ENCODE peak calls at places on chromosome 4, in ten cellular contexts. E, F, A, U, O, K, P, I, S and Y are unnamed samples.

GRCh38 chr4:149897784-149898183 is 82.1 kb upstream of the IQCM start:
- DNase-seq in E (no peak), F (no peak), A (peak), U (no peak), O (no peak), K (peak), P (no peak), I (no peak), S (peak), Y (no peak)

GRCh38 chr4:3470244-3471097 is 7.4 kb downstream of the DOK7 start:
- DNase-seq in E (peak), F (no peak), A (no peak), U (no peak), O (no peak), K (no peak), P (no peak), I (peak), S (peak), Y (no peak)

GRCh38 chr4:168174308-168174707 is 82.0 kb downstream of the ANXA10 start:
- DNase-seq in E (no peak), F (no peak), A (no peak), U (no peak), O (no peak), K (no peak), P (no peak), I (no peak), S (no peak), Y (peak)

GRCh38 chr4:52248836-52249235 is 197.7 kb downstream of the SPATA18 start:
- DNase-seq in E (no peak), F (no peak), A (no peak), U (no peak), O (no peak), K (no peak), P (no peak), I (no peak), S (no peak), Y (no peak)

GRCh38 chr4:8792491-8792890 is 79.1 kb downstream of the HMX1 start:
- DNase-seq in E (no peak), F (no peak), A (no peak), U (no peak), O (no peak), K (no peak), P (no peak), I (no peak), S (no peak), Y (no peak)

GRCh38 chr4:184447664-184448063 is 26.7 kb downstream of the IRF2 start:
- DNase-seq in E (no peak), F (no peak), A (peak), U (no peak), O (no peak), K (peak), P (no peak), I (no peak), S (no peak), Y (no peak)

GRCh38 chr4:136985683-136986082 is 546.6 kb downstream of the PCDH18 start:
- DNase-seq in E (no peak), F (no peak), A (no peak), U (no peak), O (no peak), K (no peak), P (no peak), I (no peak), S (no peak), Y (no peak)

GRCh38 chr4:158170691-158171455 is 2.0 kb downstream of the GASK1B start:
- DNase-seq in E (peak), F (no peak), A (peak), U (peak), O (peak), K (peak), P (no peak), I (no peak), S (peak), Y (peak)

GRCh38 chr4:163172666-163173065 is 6.0 kb upstream of the NAF1 start:
- DNase-seq in E (no peak), F (no peak), A (no peak), U (no peak), O (no peak), K (peak), P (no peak), I (no peak), S (no peak), Y (no peak)

GRCh38 chr4:156169011-156169410 is 215.3 kb upstream of the CTSO start:
- DNase-seq in E (no peak), F (no peak), A (no peak), U (no peak), O (peak), K (peak), P (no peak), I (no peak), S (peak), Y (no peak)

GRCh38 chr4:64705989-64706388 is 296.7 kb upstream of the TECRL start:
- DNase-seq in E (no peak), F (no peak), A (no peak), U (no peak), O (no peak), K (no peak), P (no peak), I (no peak), S (no peak), Y (no peak)

GRCh38 chr4:2365054-2365912 is 53.2 kb downstream of the ZFYVE28 start:
- DNase-seq in E (no peak), F (no peak), A (peak), U (no peak), O (peak), K (peak), P (no peak), I (no peak), S (no peak), Y (peak)

GRCh38 chr4:41324861-41325260 is 68.1 kb downstream of the UCHL1 start:
- DNase-seq in E (no peak), F (no peak), A (no peak), U (no peak), O (no peak), K (no peak), P (no peak), I (no peak), S (no peak), Y (no peak)

GRCh38 chr4:42768125-42768748 is 111.3 kb upstream of the ATP8A1 start:
- DNase-seq in E (peak), F (no peak), A (no peak), U (no peak), O (no peak), K (peak), P (no peak), I (no peak), S (no peak), Y (no peak)

GRCh38 chr4:18366762-18367358 is 345.3 kb upstream of the LCORL start:
- DNase-seq in E (no peak), F (peak), A (peak), U (no peak), O (no peak), K (peak), P (no peak), I (no peak), S (peak), Y (no peak)

GRCh38 chr4:78962597-78963115 is 23.4 kb upstream of the PAQR3 start:
- DNase-seq in E (no peak), F (no peak), A (no peak), U (no peak), O (no peak), K (no peak), P (no peak), I (no peak), S (no peak), Y (no peak)

GRCh38 chr4:108118505-108118904 is 50.2 kb downstream of the LEF1 start:
- DNase-seq in E (no peak), F (no peak), A (peak), U (no peak), O (no peak), K (no peak), P (no peak), I (no peak), S (no peak), Y (no peak)

GRCh38 chr4:105296672-105297071 is 150.0 kb downstream of the TET2 start:
- DNase-seq in E (no peak), F (no peak), A (no peak), U (no peak), O (no peak), K (no peak), P (no peak), I (no peak), S (no peak), Y (no peak)

GRCh38 chr4:174709531-174709930 is 119.5 kb downstream of the GLRA3 start:
- DNase-seq in E (no peak), F (no peak), A (no peak), U (no peak), O (no peak), K (no peak), P (no peak), I (no peak), S (no peak), Y (no peak)

GRCh38 chr4:26174033-26174432 is 146.8 kb upstream of the RBPJ start:
- DNase-seq in E (no peak), F (no peak), A (peak), U (no peak), O (no peak), K (no peak), P (no peak), I (no peak), S (no peak), Y (no peak)

GRCh38 chr4:151039733-151040132 is 24.6 kb upstream of the LRBA start:
- DNase-seq in E (no peak), F (no peak), A (no peak), U (no peak), O (no peak), K (no peak), P (no peak), I (no peak), S (no peak), Y (no peak)

GRCh38 chr4:155073852-155074251 is 134.6 kb upstream of the NPY2R start:
- DNase-seq in E (no peak), F (no peak), A (no peak), U (no peak), O (no peak), K (no peak), P (no peak), I (no peak), S (peak), Y (no peak)

GRCh38 chr4:156746111-156746510 is 225.5 kb downstream of the PDGFC start:
- DNase-seq in E (no peak), F (no peak), A (no peak), U (no peak), O (no peak), K (no peak), P (no peak), I (no peak), S (no peak), Y (no peak)

GRCh38 chr4:141587897-141588296 is 48.5 kb upstream of the IL15 start:
- DNase-seq in E (no peak), F (no peak), A (no peak), U (no peak), O (no peak), K (no peak), P (no peak), I (no peak), S (no peak), Y (no peak)

GRCh38 chr4:13548984-13549546 is 4.8 kb upstream of the NKX3-2 start:
- DNase-seq in E (peak), F (peak), A (peak), U (peak), O (peak), K (peak), P (peak), I (peak), S (peak), Y (no peak)

GRCh38 chr4:174808836-174809235 is 20.2 kb downstream of the GLRA3 start:
- DNase-seq in E (no peak), F (no peak), A (no peak), U (no peak), O (no peak), K (no peak), P (no peak), I (no peak), S (no peak), Y (no peak)

GRCh38 chr4:55172694-55173287 is 47.4 kb upstream of the KDR start:
- DNase-seq in E (no peak), F (no peak), A (no peak), U (no peak), O (no peak), K (no peak), P (no peak), I (no peak), S (peak), Y (no peak)
- TF ChIP-seq POLR2AphosphoS5 in E (no peak), F (no peak), A (no peak), U (no peak), O (no peak), K (no peak), P (no peak), I (no peak), S (peak), Y (no peak)

GRCh38 chr4:110196206-110196870 is 2.1 kb downstream of the ELOVL6 start:
- DNase-seq in E (peak), F (peak), A (peak), U (no peak), O (peak), K (peak), P (peak), I (peak), S (peak), Y (peak)

GRCh38 chr4:110197421-110198398 is 705 bp downstream of the ELOVL6 start:
- DNase-seq in E (peak), F (peak), A (peak), U (no peak), O (peak), K (peak), P (peak), I (no peak), S (peak), Y (peak)

GRCh38 chr4:110196871-110197420 is 1.5 kb downstream of the ELOVL6 start:
- DNase-seq in E (peak), F (peak), A (peak), U (peak), O (peak), K (peak), P (peak), I (peak), S (peak), Y (peak)

GRCh38 chr4:110195561-110196205 is 2.7 kb downstream of the ELOVL6 start:
- DNase-seq in E (no peak), F (no peak), A (peak), U (no peak), O (no peak), K (no peak), P (no peak), I (no peak), S (peak), Y (no peak)

DNA sequence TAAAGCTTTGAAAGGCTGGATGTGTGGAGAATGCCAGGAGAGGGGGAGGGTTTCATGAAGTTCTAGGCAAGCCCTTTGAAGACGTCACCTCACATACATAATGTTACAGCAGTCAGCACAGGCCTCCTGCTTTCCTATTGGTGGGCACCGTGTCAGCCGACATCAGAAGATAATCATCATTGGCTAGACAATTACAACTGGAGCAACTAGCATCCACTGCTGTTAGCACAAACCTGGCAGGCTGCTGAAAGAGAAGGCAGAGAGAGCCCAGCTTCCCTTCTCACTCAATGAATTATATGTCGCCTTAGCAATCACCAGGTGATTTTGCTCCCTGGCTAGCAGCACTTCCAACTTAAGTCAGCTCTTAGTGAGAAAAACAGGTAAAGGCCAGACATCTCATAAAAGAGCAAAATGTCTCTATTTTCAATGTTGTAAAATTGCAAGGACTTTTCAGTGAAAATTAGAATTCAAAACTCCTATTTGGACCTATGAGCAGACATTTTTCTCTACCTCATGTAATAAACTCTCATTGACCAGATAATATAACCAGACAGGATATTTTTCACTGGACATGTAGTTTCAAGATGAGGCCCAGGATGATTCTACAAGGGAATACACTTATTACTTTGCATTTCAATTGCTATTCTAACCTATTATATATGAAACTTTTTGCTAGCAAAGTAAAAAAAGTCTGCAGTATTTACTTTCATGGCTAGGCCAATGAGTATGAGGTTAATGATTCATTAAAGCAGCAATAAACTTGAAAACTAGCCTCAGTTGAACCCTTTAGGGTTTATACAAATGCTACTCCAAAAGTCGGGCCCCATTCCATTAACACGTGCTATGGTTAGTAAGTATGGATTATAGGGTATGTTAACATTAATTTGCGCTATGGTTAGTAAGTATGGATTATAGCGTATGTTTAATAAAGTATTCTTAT is 4.3 kb downstream of the ELOVL6 start:
- DNase-seq in E (peak), F (peak), A (peak), U (peak), O (peak), K (peak), P (peak), I (peak), S (peak), Y (no peak)
- TF ChIP-seq POLR2AphosphoS5 in E (peak), F (peak), A (peak), U (no peak), O (no peak), K (peak), P (peak), I (peak), S (peak), Y (no peak)

GRCh38 chr4:142917678-142918077 is 71.6 kb upstream of the INPP4B start:
- DNase-seq in E (no peak), F (no peak), A (no peak), U (no peak), O (no peak), K (peak), P (no peak), I (no peak), S (no peak), Y (no peak)

GRCh38 chr4:142913461-142914030 is 67.4 kb upstream of the INPP4B start:
- DNase-seq in E (no peak), F (no peak), A (no peak), U (no peak), O (no peak), K (no peak), P (no peak), I (no peak), S (no peak), Y (no peak)

GRCh38 chr4:142909908-142910307 is 63.8 kb upstream of the INPP4B start:
- DNase-seq in E (no peak), F (no peak), A (no peak), U (no peak), O (no peak), K (no peak), P (no peak), I (no peak), S (no peak), Y (no peak)

GRCh38 chr4:142913034-142913433 is 66.9 kb upstream of the INPP4B start:
- DNase-seq in E (no peak), F (no peak), A (no peak), U (no peak), O (no peak), K (no peak), P (no peak), I (no peak), S (no peak), Y (no peak)
- TF ChIP-seq POLR2AphosphoS5 in E (peak), F (no peak), A (no peak), U (no peak), O (no peak), K (no peak), P (no peak), I (peak), S (no peak), Y (no peak)

DNA sequence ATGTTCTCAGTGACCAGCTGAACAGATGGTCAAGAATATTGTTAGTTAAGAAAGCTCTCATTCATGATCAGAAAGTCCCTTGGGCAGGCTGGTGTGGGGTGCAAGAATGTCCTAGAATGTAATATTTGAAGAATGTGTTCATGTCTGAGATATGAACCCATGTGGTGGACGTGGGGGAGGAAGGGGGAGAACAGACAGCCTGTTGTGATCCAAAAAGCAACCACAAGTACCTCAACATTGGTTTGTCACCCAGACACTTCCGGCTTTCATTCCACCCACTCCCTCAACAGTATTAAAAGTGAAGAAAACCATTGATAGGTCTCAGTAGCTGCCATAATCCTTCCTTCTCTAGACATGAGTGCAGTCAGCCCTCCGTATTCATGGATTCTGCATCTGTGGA is 82.2 kb downstream of the MAML3 start:
- DNase-seq in E (peak), F (no peak), A (no peak), U (peak), O (no peak), K (no peak), P (no peak), I (no peak), S (no peak), Y (no peak)
- TF ChIP-seq POLR2AphosphoS5 in E (no peak), F (no peak), A (no peak), U (no peak), O (no peak), K (no peak), P (no peak), I (peak), S (no peak), Y (no peak)

GRCh38 chr4:121869841-121870822 is at the start of gene BBS7:
- DNase-seq in E (peak), F (peak), A (peak), U (peak), O (peak), K (peak), P (peak), I (peak), S (peak), Y (peak)
- TF ChIP-seq POLR2AphosphoS5 in E (peak), F (peak), A (peak), U (no peak), O (peak), K (peak), P (peak), I (peak), S (peak), Y (peak)

GRCh38 chr4:81724925-81725329 is 253.2 kb upstream of the RASGEF1B start:
- DNase-seq in E (peak), F (no peak), A (peak), U (no peak), O (peak), K (no peak), P (no peak), I (peak), S (no peak), Y (peak)
- TF ChIP-seq POLR2AphosphoS5 in E (no peak), F (no peak), A (no peak), U (no peak), O (no peak), K (no peak), P (no peak), I (peak), S (no peak), Y (peak)

GRCh38 chr4:95362906-95363578 is 185.7 kb downstream of the UNC5C start:
- DNase-seq in E (no peak), F (peak), A (peak), U (no peak), O (no peak), K (peak), P (no peak), I (no peak), S (peak), Y (no peak)

GRCh38 chr4:95371457-95372179 is 177.2 kb downstream of the UNC5C start:
- DNase-seq in E (no peak), F (no peak), A (no peak), U (no peak), O (no peak), K (peak), P (no peak), I (no peak), S (peak), Y (no peak)

GRCh38 chr4:95363579-95363965 is 185.2 kb downstream of the UNC5C start:
- DNase-seq in E (no peak), F (no peak), A (no peak), U (no peak), O (no peak), K (no peak), P (no peak), I (no peak), S (no peak), Y (no peak)

GRCh38 chr4:95363966-95364365 is 184.8 kb downstream of the UNC5C start:
- DNase-seq in E (no peak), F (no peak), A (no peak), U (no peak), O (no peak), K (no peak), P (no peak), I (no peak), S (peak), Y (no peak)

GRCh38 chr4:95367824-95368223 is 180.9 kb downstream of the UNC5C start:
- DNase-seq in E (no peak), F (peak), A (no peak), U (no peak), O (no peak), K (no peak), P (no peak), I (no peak), S (no peak), Y (no peak)
- TF ChIP-seq POLR2AphosphoS5 in E (no peak), F (no peak), A (no peak), U (no peak), O (no peak), K (no peak), P (no peak), I (no peak), S (no peak), Y (no peak)

GRCh38 chr4:187516224-187516623 is 479.3 kb upstream of the ZFP42 start:
- DNase-seq in E (no peak), F (no peak), A (no peak), U (no peak), O (no peak), K (no peak), P (no peak), I (no peak), S (no peak), Y (no peak)
- TF ChIP-seq POLR2AphosphoS5 in E (no peak), F (no peak), A (no peak), U (no peak), O (no peak), K (no peak), P (no peak), I (no peak), S (no peak), Y (no peak)